ENCODE peak calls at places on chromosomes 6 and 20, in six cellular contexts. One of them, this sample, is unnamed.

GRCh38 chr6:148495029-148495428 is 152.4 kb downstream of the SASH1 start:
- DNase-seq in H9: no peak
- DNase-seq in mesendoderm: no peak
- DNase-seq in IMR-90: no peak
- DNase-seq in neuronal stem cell: no peak
- DNase-seq in H1: no peak
- DNase-seq in this sample: no peak

GRCh38 chr20:21291026-21291425 is 12.1 kb upstream of the XRN2 start:
- DNase-seq in neuronal stem cell: no peak
- DNase-seq in mesendoderm: no peak
- DNase-seq in IMR-90: peak
- DNase-seq in H1: no peak
- DNase-seq in H9: no peak
- DNase-seq in this sample: no peak

GRCh38 chr20:42565106-42565990 is 624.4 kb downstream of the PTPRT start:
- DNase-seq in IMR-90: no peak
- DNase-seq in neuronal stem cell: no peak
- DNase-seq in H9: no peak
- DNase-seq in mesendoderm: no peak
- DNase-seq in H1: no peak
- DNase-seq in this sample: no peak

GRCh38 chr6:50120300-50120699 is 70.6 kb upstream of the DEFB112 start:
- DNase-seq in H1: no peak
- DNase-seq in IMR-90: no peak
- DNase-seq in H9: no peak
- DNase-seq in mesendoderm: no peak
- DNase-seq in neuronal stem cell: no peak
- DNase-seq in this sample: peak

GRCh38 chr20:47133809-47134456 is 222.6 kb downstream of the ZMYND8 start:
- DNase-seq in IMR-90: peak
- DNase-seq in H9: no peak
- DNase-seq in neuronal stem cell: no peak
- DNase-seq in H1: no peak
- DNase-seq in mesendoderm: peak
- DNase-seq in this sample: peak

GRCh38 chr6:26472549-26473245 is 14.9 kb downstream of the BTN2A1 start:
- DNase-seq in H1: no peak
- DNase-seq in neuronal stem cell: no peak
- DNase-seq in H9: no peak
- DNase-seq in mesendoderm: no peak
- DNase-seq in IMR-90: no peak
- DNase-seq in this sample: no peak

GRCh38 chr6:18307006-18307405 is 42.7 kb upstream of the DEK start:
- DNase-seq in neuronal stem cell: no peak
- DNase-seq in mesendoderm: peak
- DNase-seq in H1: no peak
- DNase-seq in H9: peak
- DNase-seq in IMR-90: peak
- DNase-seq in this sample: peak

GRCh38 chr20:51800132-51800721 is 2.1 kb downstream of the SALL4 start:
- DNase-seq in IMR-90: no peak
- DNase-seq in mesendoderm: peak
- DNase-seq in H9: peak
- DNase-seq in neuronal stem cell: peak
- DNase-seq in H1: peak
- DNase-seq in this sample: peak

GRCh38 chr6:150116195-150116800 is 26.5 kb upstream of the PPP1R14C start:
- DNase-seq in IMR-90: no peak
- DNase-seq in H9: no peak
- DNase-seq in neuronal stem cell: no peak
- DNase-seq in mesendoderm: no peak
- DNase-seq in H1: no peak
- DNase-seq in this sample: no peak

GRCh38 chr6:161108886-161109285 is 117.3 kb downstream of the MAP3K4 start:
- DNase-seq in IMR-90: no peak
- DNase-seq in mesendoderm: no peak
- DNase-seq in H9: no peak
- DNase-seq in neuronal stem cell: no peak
- DNase-seq in H1: no peak
- DNase-seq in this sample: no peak

GRCh38 chr20:37727247-37727956 is 33.6 kb downstream of the CTNNBL1 start:
- DNase-seq in neuronal stem cell: peak
- DNase-seq in IMR-90: no peak
- DNase-seq in H1: no peak
- DNase-seq in H9: no peak
- DNase-seq in mesendoderm: peak
- DNase-seq in this sample: peak

GRCh38 chr6:27754408-27754782 is 157.8 kb downstream of the OR2B2 start:
- DNase-seq in mesendoderm: no peak
- DNase-seq in H1: no peak
- DNase-seq in H9: no peak
- DNase-seq in IMR-90: no peak
- DNase-seq in neuronal stem cell: no peak
- DNase-seq in this sample: no peak

GRCh38 chr6:27759930-27760329 is 152.3 kb downstream of the OR2B2 start:
- DNase-seq in IMR-90: no peak
- DNase-seq in neuronal stem cell: no peak
- DNase-seq in mesendoderm: no peak
- DNase-seq in H1: no peak
- DNase-seq in H9: no peak
- DNase-seq in this sample: no peak

GRCh38 chr6:27758471-27758870 is 153.7 kb downstream of the OR2B2 start:
- DNase-seq in mesendoderm: no peak
- DNase-seq in neuronal stem cell: no peak
- DNase-seq in H9: no peak
- DNase-seq in H1: no peak
- DNase-seq in IMR-90: no peak
- DNase-seq in this sample: no peak

GRCh38 chr6:27755768-27756167 is 156.4 kb downstream of the OR2B2 start:
- DNase-seq in mesendoderm: no peak
- DNase-seq in neuronal stem cell: no peak
- DNase-seq in H9: no peak
- DNase-seq in H1: no peak
- DNase-seq in IMR-90: no peak
- DNase-seq in this sample: peak

GRCh38 chr6:27757307-27757706 is 154.9 kb downstream of the OR2B2 start:
- DNase-seq in H9: peak
- DNase-seq in IMR-90: no peak
- DNase-seq in neuronal stem cell: no peak
- DNase-seq in mesendoderm: peak
- DNase-seq in H1: peak
- DNase-seq in this sample: peak
- H4K8ac ChIP-seq in H9: no peak
- H4K8ac ChIP-seq in IMR-90: no peak
- H4K8ac ChIP-seq in neuronal stem cell: peak
- H4K8ac ChIP-seq in mesendoderm: no peak
- H4K8ac ChIP-seq in H1: no peak
- H4K8ac ChIP-seq in this sample: peak

DNA sequence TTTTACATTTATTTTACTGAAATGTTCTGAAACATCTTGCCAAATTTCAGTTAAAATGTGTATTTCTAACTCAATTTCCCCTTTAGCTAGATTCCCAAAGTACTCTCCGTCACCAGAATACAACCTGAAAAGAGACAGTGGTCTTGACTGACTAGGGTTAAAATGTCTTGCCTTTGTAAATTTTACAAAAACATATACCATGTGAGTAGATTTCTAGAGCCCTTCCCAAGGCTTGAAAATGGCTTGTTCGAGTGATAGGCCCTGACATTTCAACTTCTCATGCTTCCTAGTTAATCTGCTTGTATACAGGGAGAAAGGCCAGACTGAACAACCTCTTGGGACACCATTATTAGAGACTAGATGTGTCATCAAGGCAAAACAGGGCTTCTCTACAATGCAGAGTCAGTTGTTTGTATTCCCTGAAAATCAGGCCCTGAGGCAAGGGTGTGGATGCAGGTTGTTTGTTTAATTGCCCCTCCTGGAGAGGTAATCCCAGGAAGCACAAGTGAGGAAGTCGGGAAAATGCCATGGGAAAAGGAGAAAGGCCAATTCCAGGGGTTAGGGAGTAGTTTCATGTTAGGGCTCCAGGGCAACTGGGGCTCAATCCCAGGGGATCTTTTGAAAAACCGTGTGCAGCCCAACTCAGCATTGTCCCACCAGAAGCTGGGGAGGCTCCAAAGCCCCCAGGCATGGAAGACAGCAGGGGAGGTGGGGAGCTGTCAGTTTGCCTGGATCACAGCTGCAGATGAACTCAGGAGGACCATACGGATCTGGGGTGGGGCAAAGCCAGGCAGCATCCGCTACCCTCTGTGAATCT is 11.6 kb upstream of the TFB1M start:
- DNase-seq in H9: no peak
- DNase-seq in IMR-90: no peak
- DNase-seq in H1: no peak
- DNase-seq in mesendoderm: peak
- DNase-seq in neuronal stem cell: no peak
- DNase-seq in this sample: no peak
- H2BK120ac ChIP-seq in H9: no peak
- H2BK120ac ChIP-seq in IMR-90: peak
- H2BK120ac ChIP-seq in H1: no peak
- H2BK120ac ChIP-seq in mesendoderm: no peak
- H2BK120ac ChIP-seq in neuronal stem cell: no peak
- H2BK120ac ChIP-seq in this sample: no peak

DNA sequence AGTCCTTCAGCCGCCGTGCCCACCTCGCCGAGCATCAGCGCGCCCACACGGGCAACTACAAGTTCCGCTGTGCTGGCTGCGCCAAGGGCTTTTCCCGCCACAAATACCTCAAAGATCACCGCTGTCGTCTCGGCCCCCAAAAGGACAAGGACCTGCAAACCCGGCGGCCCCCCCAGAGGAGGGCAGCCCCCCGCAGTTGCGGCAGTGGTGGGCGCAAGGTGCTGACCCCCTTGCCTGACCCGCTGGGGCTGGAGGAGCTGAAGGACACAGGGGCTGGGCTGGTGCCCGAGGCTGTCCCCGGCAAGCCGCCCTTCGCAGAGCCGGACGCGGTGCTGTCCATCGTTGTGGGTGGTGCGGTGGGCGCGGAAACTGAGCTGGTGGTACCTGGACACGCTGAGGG is 20.1 kb upstream of the CHMP4B start:
- DNase-seq in neuronal stem cell: no peak
- DNase-seq in H9: no peak
- DNase-seq in mesendoderm: no peak
- DNase-seq in H1: no peak
- DNase-seq in IMR-90: no peak
- DNase-seq in this sample: no peak
- H4K8ac ChIP-seq in neuronal stem cell: no peak
- H4K8ac ChIP-seq in H9: no peak
- H4K8ac ChIP-seq in mesendoderm: no peak
- H4K8ac ChIP-seq in H1: no peak
- H4K8ac ChIP-seq in IMR-90: no peak
- H4K8ac ChIP-seq in this sample: no peak

GRCh38 chr6:52612336-52613096 is 35.7 kb upstream of the TRAM2 start:
- DNase-seq in H1: no peak
- DNase-seq in IMR-90: peak
- DNase-seq in mesendoderm: peak
- DNase-seq in neuronal stem cell: no peak
- DNase-seq in H9: no peak
- DNase-seq in this sample: no peak
- H2BK120ac ChIP-seq in H1: no peak
- H2BK120ac ChIP-seq in IMR-90: peak
- H2BK120ac ChIP-seq in mesendoderm: peak
- H2BK120ac ChIP-seq in neuronal stem cell: no peak
- H2BK120ac ChIP-seq in H9: no peak
- H2BK120ac ChIP-seq in this sample: no peak

GRCh38 chr6:37111156-37111461 is 58.8 kb upstream of the PIM1 start:
- DNase-seq in neuronal stem cell: no peak
- DNase-seq in IMR-90: no peak
- DNase-seq in mesendoderm: no peak
- DNase-seq in H9: no peak
- DNase-seq in H1: no peak
- DNase-seq in this sample: no peak

GRCh38 chr6:37106982-37107453 is 62.9 kb upstream of the PIM1 start:
- DNase-seq in mesendoderm: no peak
- DNase-seq in IMR-90: no peak
- DNase-seq in H9: no peak
- DNase-seq in H1: no peak
- DNase-seq in neuronal stem cell: no peak
- DNase-seq in this sample: no peak

GRCh38 chr6:37106554-37106953 is 63.4 kb upstream of the PIM1 start:
- DNase-seq in H1: no peak
- DNase-seq in neuronal stem cell: no peak
- DNase-seq in mesendoderm: no peak
- DNase-seq in IMR-90: no peak
- DNase-seq in H9: no peak
- DNase-seq in this sample: no peak

GRCh38 chr6:37110455-37111155 is 59.3 kb upstream of the PIM1 start:
- DNase-seq in mesendoderm: no peak
- DNase-seq in IMR-90: no peak
- DNase-seq in H1: no peak
- DNase-seq in neuronal stem cell: no peak
- DNase-seq in H9: no peak
- DNase-seq in this sample: no peak

DNA sequence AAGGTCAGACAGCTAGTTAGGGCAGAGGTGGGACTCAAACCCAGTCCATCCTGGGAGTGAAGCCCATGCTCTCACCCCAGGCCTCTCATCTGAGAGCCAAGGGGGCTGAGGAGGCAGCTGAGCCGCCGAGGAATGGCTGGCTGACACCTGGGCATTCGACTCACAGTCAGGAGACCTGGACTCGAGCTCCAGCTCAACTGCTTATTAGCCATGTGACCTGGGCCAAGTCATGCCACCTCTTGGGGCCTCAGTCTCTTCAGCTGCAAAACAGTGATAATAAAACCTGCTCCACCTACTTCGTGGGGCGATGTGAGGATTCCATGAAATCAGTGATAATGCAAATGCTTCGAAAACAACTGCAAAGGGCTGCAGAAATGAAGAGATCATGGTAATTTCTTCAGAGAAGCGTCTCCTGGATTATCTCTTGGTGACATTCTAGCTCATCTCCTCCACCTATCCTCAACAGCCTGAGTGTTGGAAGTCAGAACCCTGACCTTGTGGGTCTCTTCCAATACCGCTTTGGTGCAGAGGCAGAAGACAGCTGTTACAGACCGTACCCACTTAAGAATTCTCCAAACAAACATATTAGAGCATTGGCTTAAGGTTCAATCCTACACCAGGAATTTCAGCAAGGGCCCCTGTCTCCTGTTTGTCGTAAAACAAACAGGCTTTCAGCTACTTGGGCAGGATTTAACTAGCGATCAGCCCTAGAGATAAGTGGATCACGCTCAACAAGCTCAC is 60.1 kb upstream of the PIM1 start:
- DNase-seq in IMR-90: no peak
- DNase-seq in H9: no peak
- DNase-seq in H1: no peak
- DNase-seq in mesendoderm: no peak
- DNase-seq in neuronal stem cell: no peak
- DNase-seq in this sample: no peak
- H4K8ac ChIP-seq in IMR-90: no peak
- H4K8ac ChIP-seq in H9: no peak
- H4K8ac ChIP-seq in H1: no peak
- H4K8ac ChIP-seq in mesendoderm: no peak
- H4K8ac ChIP-seq in neuronal stem cell: no peak
- H4K8ac ChIP-seq in this sample: no peak

This sample was measured in trophoblast cell.